ENCODE peak calls at places on chromosome 22, in four cellular contexts. T is HepG2, C is H1, N is K562. U is an unnamed sample.

GRCh38 chr22:24367841-24368240 is 59.6 kb upstream of the ADORA2A start:
- DNase-seq in T (no peak), N (no peak), C (no peak), U (no peak)

GRCh38 chr22:35582861-35583670 is 34.1 kb downstream of the MB start:
- DNase-seq in N (peak; percentile 85), C (no peak), T (peak; percentile 59), U (peak; percentile 65)

GRCh38 chr22:29000225-29000556 is 61.4 kb downstream of the C22orf31 start:
- DNase-seq in T (no peak), N (no peak), C (no peak), U (no peak)

GRCh38 chr22:42754658-42755057 is 34.0 kb upstream of the A4GALT start:
- DNase-seq in N (peak; percentile 42), C (no peak), T (peak; percentile 94), U (no peak)

GRCh38 chr22:45911601-45912271 is 65.2 kb downstream of the WNT7B start:
- DNase-seq in T (peak; percentile 6), N (peak; percentile 15), C (no peak), U (no peak)

GRCh38 chr22:42680648-42681047 is 31.5 kb upstream of the CYB5R3 start:
- DNase-seq in C (no peak), T (no peak), N (no peak), U (peak; percentile 66)

GRCh38 chr22:23837911-23838685 is 708 bp downstream of the DERL3 start:
- DNase-seq in N (peak; percentile 27), T (no peak), C (no peak), U (no peak)

GRCh38 chr22:48486163-48486957 is 1341.3 kb downstream of the BRD1 start:
- DNase-seq in T (no peak), N (no peak), C (no peak), U (no peak)

GRCh38 chr22:22753526-22754267 is 109.3 kb downstream of the GGTLC2 start:
- DNase-seq in N (peak; percentile 100), C (no peak), T (peak; percentile 47), U (peak; percentile 47)

GRCh38 chr22:44210721-44211120 is 30.0 kb downstream of the PARVG start:
- DNase-seq in C (no peak), T (no peak), N (no peak), U (no peak)

GRCh38 chr22:42717197-42717967 is 3.3 kb downstream of the A4GALT start:
- DNase-seq in T (no peak), C (peak; percentile 36), N (peak; percentile 53), U (no peak)

GRCh38 chr22:42060489-42060888 is 10.1 kb downstream of the NAGA start:
- DNase-seq in N (no peak), T (no peak), C (no peak), U (no peak)

GRCh38 chr22:25509391-25509791 is 55.1 kb upstream of the GRK3 start:
- DNase-seq in C (no peak), N (no peak), T (no peak), U (no peak)

GRCh38 chr22:22710719-22711531 is 66.5 kb downstream of the GGTLC2 start:
- DNase-seq in T (peak; percentile 15), C (no peak), N (peak; percentile 100), U (no peak)

GRCh38 chr22:23075525-23076216 is 5.4 kb downstream of the GNAZ start:
- DNase-seq in T (peak; percentile 99), C (no peak), N (no peak), U (no peak)

GRCh38 chr22:42990131-42990838 is 24.7 kb downstream of the PACSIN2 start:
- DNase-seq in N (no peak), C (no peak), T (peak; percentile 45), U (no peak)

GRCh38 chr22:22770280-22770871 is 117.2 kb upstream of the IGLL5 start:
- DNase-seq in T (peak; percentile 30), N (peak; percentile 100), C (no peak), U (no peak)

GRCh38 chr22:27245056-27245455 is 556.5 kb downstream of the MN1 start:
- DNase-seq in C (no peak), N (no peak), T (no peak), U (no peak)

GRCh38 chr22:32206774-32207758 is 2.2 kb upstream of the RFPL2 start:
- DNase-seq in T (peak; percentile 41), N (no peak), C (no peak), U (peak; percentile 56)

GRCh38 chr22:35418088-35418487 is 18.1 kb downstream of the MCM5 start:
- DNase-seq in N (no peak), T (no peak), C (no peak), U (no peak)

GRCh38 chr22:29799217-29799680 is 32.1 kb downstream of the UQCR10 start:
- DNase-seq in T (peak; percentile 90), N (peak; percentile 74), C (no peak), U (peak; percentile 58)

GRCh38 chr22:17381237-17381913 is 12.1 kb downstream of the CECR2 start:
- DNase-seq in C (no peak), T (peak; percentile 24), N (no peak), U (no peak)
- TF ChIP-seq FOSL1 in C (no peak), T (no peak), N (no peak), U (no peak)

DNA sequence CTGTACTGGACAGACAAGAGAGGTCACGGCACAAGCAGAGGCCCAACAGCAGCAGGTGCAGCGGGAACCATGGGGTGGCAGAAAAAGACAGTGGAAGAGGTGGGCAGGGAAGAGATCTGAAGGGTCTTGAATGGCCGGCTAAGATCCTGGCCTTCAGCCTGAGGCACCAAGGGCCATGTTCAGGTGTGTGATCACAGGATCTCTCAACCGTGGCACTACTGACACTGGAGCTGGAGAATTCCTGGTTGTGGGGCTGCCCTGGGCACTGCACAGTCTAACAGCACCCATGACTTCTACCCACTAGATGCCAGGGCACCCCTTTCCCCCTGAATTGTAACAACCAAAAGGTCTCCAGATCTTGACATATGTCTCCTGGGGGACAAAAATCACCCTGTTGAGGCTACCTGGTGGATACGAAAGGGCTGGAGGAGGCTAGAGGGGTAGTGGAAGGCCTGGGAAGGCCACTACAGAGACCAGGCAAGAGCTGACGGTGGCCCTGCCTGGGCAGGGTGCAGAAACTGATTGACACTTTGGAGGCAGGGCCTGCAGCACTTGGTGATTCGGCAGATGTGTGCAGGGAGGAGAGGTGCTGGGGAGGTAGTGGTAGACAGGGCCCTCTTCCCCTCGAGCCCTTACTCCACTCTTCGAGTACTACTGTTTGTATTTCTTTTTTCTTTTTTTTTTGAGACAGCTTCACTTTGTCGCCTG is 8.3 kb downstream of the CSNK1E start:
- DNase-seq in T (no peak), C (no peak), N (no peak), U (no peak)
- H3K27ac ChIP-seq in T (peak overlapping the region; percentile 72), C (no peak overlapping the region), N (no peak overlapping the region), U (peak overlapping the region; percentile 20)

DNA sequence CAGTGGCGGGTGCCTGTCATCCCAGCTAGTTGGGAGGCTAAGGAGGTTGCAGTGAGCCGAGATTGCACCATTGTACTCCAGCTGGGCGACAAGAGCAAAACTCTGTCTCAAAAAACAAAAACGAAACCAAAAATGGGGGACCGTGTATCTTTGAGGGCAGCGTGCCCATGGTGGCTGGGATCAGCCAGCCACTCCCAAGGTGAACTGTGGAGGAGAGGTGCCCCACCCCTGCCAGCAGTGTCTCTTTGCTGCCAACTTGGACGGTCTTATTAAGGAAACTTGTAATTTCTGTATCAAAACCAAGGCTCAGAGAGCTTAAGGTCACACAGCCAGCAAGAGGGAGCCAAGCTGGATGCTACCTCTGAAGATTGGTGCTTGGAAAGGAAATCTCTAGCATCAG is 147.7 kb downstream of the CACNA1I start:
- DNase-seq in N (no peak), C (no peak), T (no peak), U (no peak)
- TF ChIP-seq FOSL1 in N (no peak), C (no peak), T (no peak), U (no peak)

GRCh38 chr22:19565921-19566598 is 41.9 kb upstream of the CLDN5 start:
- DNase-seq in T (no peak), C (no peak), N (no peak), U (no peak)

GRCh38 chr22:19569976-19570375 is 45.8 kb upstream of the CLDN5 start:
- DNase-seq in N (no peak), T (no peak), C (no peak), U (no peak)

GRCh38 chr22:19566599-19567382 is 42.6 kb upstream of the CLDN5 start:
- DNase-seq in C (no peak), N (peak; percentile 63), T (no peak), U (no peak)

GRCh38 chr22:19567383-19568009 is 43.3 kb upstream of the CLDN5 start:
- DNase-seq in C (no peak), T (no peak), N (no peak), U (no peak)

GRCh38 chr22:19568337-19569311 is 44.4 kb upstream of the CLDN5 start:
- DNase-seq in N (no peak), T (no peak), C (no peak), U (no peak)
- H3K27ac ChIP-seq in N (no peak overlapping the region), T (no peak overlapping the region), C (no peak overlapping the region), U (no peak overlapping the region)

DNA sequence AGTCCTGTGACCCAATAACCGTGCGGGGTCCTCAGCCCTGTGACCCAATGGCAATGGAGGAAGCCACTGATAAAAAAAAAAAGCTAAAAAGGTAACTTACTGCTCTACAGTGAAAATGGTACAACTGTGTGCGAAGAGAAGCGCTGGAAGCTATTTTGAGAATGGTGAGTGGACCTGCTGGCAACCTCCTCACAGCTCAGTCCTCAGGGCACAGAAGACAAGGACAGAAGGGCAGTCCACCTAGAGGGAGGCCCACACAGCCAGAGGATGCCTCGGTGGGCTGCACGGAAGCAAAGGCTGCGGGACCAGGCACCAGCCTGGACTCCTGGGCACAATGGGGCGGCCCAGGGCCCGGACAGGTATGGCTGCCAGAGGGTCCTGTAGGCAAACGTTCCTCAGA is 35.6 kb downstream of the BRD1 start:
- DNase-seq in N (no peak), T (no peak), C (no peak), U (no peak)
- TF ChIP-seq FOSL1 in N (no peak), T (no peak), C (no peak), U (no peak)

U was measured in HCT116.